ENCODE peak calls at places on chromosomes 11 and 22, in six cellular contexts. K, R, D, W, P and X are unnamed samples.

GRCh38 chr11:67483901-67484665 is 1.3 kb downstream of the AIP start:
- DNase-seq in R (no peak), K (no peak), P (no peak), D (peak), W (no peak), X (no peak)

GRCh38 chr22:20029550-20030225 is 8.8 kb downstream of the TANGO2 start:
- DNase-seq in W (no peak), D (no peak), P (no peak), R (no peak), K (no peak), X (no peak)

GRCh38 chr11:121389651-121390050 is 62.5 kb upstream of the SORL1 start:
- DNase-seq in P (peak), K (peak), R (no peak), W (no peak), D (no peak), X (peak)

GRCh38 chr11:16827139-16827538 is 88.7 kb downstream of the C11orf58 start:
- DNase-seq in R (no peak), D (no peak), K (no peak), P (no peak), W (no peak), X (no peak)

GRCh38 chr22:50009765-50010675 is 2.5 kb downstream of the IL17REL start:
- DNase-seq in K (no peak), W (no peak), R (no peak), D (no peak), P (no peak), X (no peak)

GRCh38 chr11:64086263-64086938 is 50.7 kb downstream of the FLRT1 start:
- DNase-seq in R (no peak), W (no peak), K (no peak), D (no peak), P (no peak), X (no peak)

GRCh38 chr22:46259374-46259773 is 3.8 kb downstream of the PKDREJ start:
- DNase-seq in W (peak), K (no peak), R (no peak), D (no peak), P (no peak), X (no peak)

GRCh38 chr11:117384045-117384444 is 56.4 kb downstream of the CEP164 start:
- DNase-seq in P (no peak), R (no peak), W (no peak), D (no peak), K (no peak), X (no peak)

GRCh38 chr22:22407061-22407460 is 101.5 kb downstream of the ZNF280B start:
- DNase-seq in D (no peak), P (no peak), R (no peak), W (no peak), K (no peak), X (no peak)

GRCh38 chr22:38177926-38178604 is 3.6 kb downstream of the PLA2G6 start:
- DNase-seq in K (no peak), P (no peak), W (no peak), D (no peak), R (no peak), X (no peak)

GRCh38 chr11:31817621-31818493 is 6.7 kb upstream of the PAX6 start:
- DNase-seq in P (no peak), D (no peak), W (no peak), R (no peak), K (peak), X (no peak)

GRCh38 chr11:34758262-34758661 is 137.4 kb downstream of the EHF start:
- DNase-seq in D (no peak), K (no peak), R (no peak), P (no peak), W (no peak), X (no peak)